ENCODE peak calls at places on chromosomes 1 and 21, in six cellular contexts. Z is heart left ventricle; D is ovary; G is colonic mucosa; A is CD8-positive, alpha-beta T cell; H is left ventricle myocardium inferior. V is an unnamed sample.

GRCh38 chr1:193270996-193271395 is 84.6 kb upstream of the B3GALT2 start:
- DNase-seq in Z (no peak), D (no peak), G (no peak), A (no peak), H (no peak), V (peak)

GRCh38 chr1:110455151-110455550 is 4.2 kb downstream of the PROK1 start:
- DNase-seq in Z (no peak), D (no peak), G (no peak), A (no peak), H (no peak), V (no peak)

GRCh38 chr1:196196486-196196885 is 411.8 kb downstream of the KCNT2 start:
- DNase-seq in Z (no peak), D (no peak), G (no peak), A (no peak), H (no peak), V (no peak)

GRCh38 chr1:201013991-201014815 is 9.3 kb downstream of the KIF21B start:
- DNase-seq in Z (no peak), D (no peak), G (no peak), A (no peak), H (no peak), V (no peak)

GRCh38 chr1:3074297-3074741 is 5.3 kb downstream of the PRDM16 start:
- DNase-seq in Z (no peak), D (no peak), G (no peak), A (no peak), H (no peak), V (no peak)

GRCh38 chr1:53541263-53541625 is 82.0 kb downstream of the DMRTB1 start:
- DNase-seq in Z (peak), D (no peak), G (no peak), A (peak), H (no peak), V (no peak)

GRCh38 chr1:240602189-240602588 is 9.8 kb downstream of the GREM2 start:
- DNase-seq in Z (no peak), D (no peak), G (no peak), A (no peak), H (no peak), V (peak)

GRCh38 chr1:89945852-89946476 is 48.9 kb upstream of the ZNF326 start:
- DNase-seq in Z (no peak), D (no peak), G (no peak), A (no peak), H (no peak), V (no peak)

GRCh38 chr1:25875154-25875855 is at the start of gene PAQR7:
- DNase-seq in Z (peak), D (peak), G (peak), A (peak), H (peak), V (peak)

GRCh38 chr21:39003982-39004775 is 179.1 kb downstream of the PSMG1 start:
- DNase-seq in Z (no peak), D (peak), G (no peak), A (no peak), H (no peak), V (peak)

GRCh38 chr1:21937372-21938121 is 437 bp upstream of the HSPG2 start:
- DNase-seq in Z (peak), D (peak), G (peak), A (peak), H (peak), V (peak)

GRCh38 chr1:158067651-158068050 is 74.2 kb downstream of the KIRREL1 start:
- DNase-seq in Z (no peak), D (no peak), G (peak), A (no peak), H (no peak), V (peak)

GRCh38 chr1:58447891-58448290 is 98.6 kb downstream of the OMA1 start:
- DNase-seq in Z (no peak), D (no peak), G (no peak), A (no peak), H (no peak), V (no peak)

GRCh38 chr1:93238425-93238824 is 57.9 kb downstream of the CCDC18 start:
- DNase-seq in Z (no peak), D (no peak), G (no peak), A (no peak), H (no peak), V (no peak)

GRCh38 chr21:29155118-29155932 is 24.9 kb downstream of the MAP3K7CL start:
- DNase-seq in Z (peak), D (peak), G (no peak), A (no peak), H (peak), V (peak)

GRCh38 chr1:1348420-1349255 is 580 bp downstream of the DVL1 start:
- DNase-seq in Z (no peak), D (peak), G (no peak), A (no peak), H (no peak), V (peak)

GRCh38 chr1:9805006-9805526 is 18.7 kb downstream of the CLSTN1 start:
- DNase-seq in Z (no peak), D (no peak), G (no peak), A (no peak), H (no peak), V (no peak)

GRCh38 chr1:86704972-86705632 is 726 bp downstream of the SH3GLB1 start:
- DNase-seq in Z (peak), D (peak), G (peak), A (peak), H (peak), V (peak)

GRCh38 chr1:1242461-1243080 is 4.0 kb downstream of the C1QTNF12 start:
- DNase-seq in Z (no peak), D (no peak), G (no peak), A (no peak), H (no peak), V (no peak)

GRCh38 chr1:11740258-11741192 is 4.6 kb downstream of the AGTRAP start:
- DNase-seq in Z (no peak), D (no peak), G (no peak), A (no peak), H (no peak), V (no peak)

GRCh38 chr1:55720243-55720642 is 505.1 kb upstream of the USP24 start:
- DNase-seq in Z (peak), D (peak), G (peak), A (no peak), H (peak), V (peak)

GRCh38 chr1:156754219-156754618 is 2.7 kb upstream of the HDGF start:
- DNase-seq in Z (no peak), D (no peak), G (no peak), A (no peak), H (no peak), V (no peak)

GRCh38 chr1:65791860-65792670 is 630 bp upstream of the PDE4B start:
- DNase-seq in Z (peak), D (no peak), G (no peak), A (no peak), H (peak), V (no peak)

GRCh38 chr1:246052603-246053002 is 454.5 kb downstream of the SMYD3 start:
- DNase-seq in Z (no peak), D (no peak), G (no peak), A (no peak), H (no peak), V (no peak)

GRCh38 chr1:45200906-45201500 is 5.4 kb downstream of the ZSWIM5 start:
- DNase-seq in Z (no peak), D (no peak), G (no peak), A (no peak), H (no peak), V (no peak)

GRCh38 chr1:78223417-78224215 is 177.8 kb downstream of the GIPC2 start:
- DNase-seq in Z (no peak), D (no peak), G (no peak), A (no peak), H (no peak), V (peak)

GRCh38 chr21:25657140-25657539 is 18.1 kb downstream of the JAM2 start:
- DNase-seq in Z (no peak), D (no peak), G (no peak), A (no peak), H (no peak), V (no peak)

GRCh38 chr1:158509471-158510161 is 37.6 kb downstream of the OR10R2 start:
- DNase-seq in Z (no peak), D (no peak), G (no peak), A (no peak), H (no peak), V (peak)

GRCh38 chr1:16078925-16079656 is 5.6 kb upstream of the FAM131C start:
- DNase-seq in Z (peak), D (peak), G (peak), A (peak), H (peak), V (peak)
- TF ChIP-seq CTCF in Z (peak), D (peak), G (peak), A (peak), H (peak), V (peak)

GRCh38 chr1:15799928-15800835 is 7.3 kb downstream of the UQCRHL start:
- DNase-seq in Z (no peak), D (no peak), G (peak), A (no peak), H (no peak), V (peak)

GRCh38 chr1:15796086-15796462 is 11.4 kb downstream of the UQCRHL start:
- DNase-seq in Z (no peak), D (no peak), G (no peak), A (no peak), H (no peak), V (no peak)

GRCh38 chr1:15802234-15802965 is 5.0 kb downstream of the UQCRHL start:
- DNase-seq in Z (no peak), D (no peak), G (no peak), A (no peak), H (no peak), V (peak)

GRCh38 chr1:15797614-15798390 is 9.6 kb downstream of the UQCRHL start:
- DNase-seq in Z (no peak), D (no peak), G (peak), A (no peak), H (no peak), V (no peak)

GRCh38 chr1:15799004-15799867 is 8.2 kb downstream of the UQCRHL start:
- DNase-seq in Z (no peak), D (peak), G (no peak), A (no peak), H (peak), V (peak)
- H3K4me3 ChIP-seq in Z (no peak), D (no peak), G (no peak), A (no peak), H (no peak), V (no peak)

GRCh38 chr1:162302660-162303344 is 73.9 kb downstream of the SPATA46 start:
- DNase-seq in Z (no peak), D (no peak), G (no peak), A (no peak), H (no peak), V (peak)

GRCh38 chr1:162301696-162302095 is 75.0 kb downstream of the SPATA46 start:
- DNase-seq in Z (no peak), D (no peak), G (no peak), A (no peak), H (no peak), V (no peak)

GRCh38 chr1:162302246-162302645 is 74.4 kb downstream of the SPATA46 start:
- DNase-seq in Z (no peak), D (no peak), G (no peak), A (no peak), H (no peak), V (peak)

GRCh38 chr1:162305969-162306368 is 70.7 kb downstream of the SPATA46 start:
- DNase-seq in Z (no peak), D (no peak), G (no peak), A (no peak), H (no peak), V (peak)

DNA sequence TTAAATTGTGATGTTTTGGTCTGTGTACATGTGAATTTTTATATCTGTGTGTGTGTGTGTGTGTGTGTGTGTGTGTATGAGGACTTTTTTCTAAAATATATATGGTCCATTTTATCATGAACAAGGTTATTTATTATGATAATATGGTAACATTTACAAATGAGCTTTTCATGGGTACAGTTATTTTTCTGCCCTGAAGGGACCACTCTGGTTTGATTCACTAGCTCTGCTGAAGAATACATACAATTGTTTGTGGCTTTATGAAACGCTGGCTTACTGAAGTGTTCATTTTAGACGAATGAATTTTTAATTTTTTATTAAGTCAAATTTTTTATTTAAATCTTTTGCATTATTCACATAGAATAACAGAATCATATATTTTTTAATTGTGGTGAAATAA is 71.9 kb downstream of the SPATA46 start:
- DNase-seq in Z (no peak), D (no peak), G (no peak), A (no peak), H (no peak), V (no peak)
- TF ChIP-seq CTCF in Z (no peak), D (no peak), G (no peak), A (no peak), H (no peak), V (no peak)

GRCh38 chr21:34883501-34884271 is 165.4 kb downstream of the RUNX1 start:
- DNase-seq in Z (no peak), D (no peak), G (no peak), A (no peak), H (no peak), V (no peak)
- H3K4me3 ChIP-seq in Z (peak), D (no peak), G (no peak), A (no peak), H (peak), V (peak)

DNA sequence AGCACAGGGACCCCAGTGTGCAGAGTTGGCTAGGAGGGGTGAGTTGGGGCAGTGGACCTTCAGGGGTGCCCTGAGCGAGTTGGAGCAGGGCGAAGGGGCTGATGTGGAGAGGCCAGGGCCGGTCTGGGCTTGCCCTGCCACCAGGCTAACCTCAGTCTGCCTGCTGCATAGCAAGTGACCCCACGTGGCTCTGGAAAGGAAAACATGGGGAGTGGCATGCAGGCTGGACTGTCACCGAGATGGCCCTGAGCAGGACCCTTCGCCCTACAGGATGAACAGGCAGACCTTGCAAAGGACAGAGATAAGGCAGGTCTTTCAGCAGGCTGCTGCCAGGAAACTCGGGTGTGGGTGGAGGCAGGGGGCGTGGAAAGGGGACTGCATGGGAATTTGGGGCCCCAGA is 51.5 kb downstream of the FOXO6 start:
- DNase-seq in Z (no peak), D (no peak), G (no peak), A (no peak), H (no peak), V (no peak)
- TF ChIP-seq CTCF in Z (no peak), D (no peak), G (no peak), A (no peak), H (peak), V (no peak)

GRCh38 chr1:94919241-94920030 is 7.5 kb downstream of the CNN3 start:
- DNase-seq in Z (no peak), D (no peak), G (peak), A (no peak), H (no peak), V (no peak)
- H3K4me3 ChIP-seq in Z (no peak), D (no peak), G (no peak), A (no peak), H (peak), V (no peak)

DNA sequence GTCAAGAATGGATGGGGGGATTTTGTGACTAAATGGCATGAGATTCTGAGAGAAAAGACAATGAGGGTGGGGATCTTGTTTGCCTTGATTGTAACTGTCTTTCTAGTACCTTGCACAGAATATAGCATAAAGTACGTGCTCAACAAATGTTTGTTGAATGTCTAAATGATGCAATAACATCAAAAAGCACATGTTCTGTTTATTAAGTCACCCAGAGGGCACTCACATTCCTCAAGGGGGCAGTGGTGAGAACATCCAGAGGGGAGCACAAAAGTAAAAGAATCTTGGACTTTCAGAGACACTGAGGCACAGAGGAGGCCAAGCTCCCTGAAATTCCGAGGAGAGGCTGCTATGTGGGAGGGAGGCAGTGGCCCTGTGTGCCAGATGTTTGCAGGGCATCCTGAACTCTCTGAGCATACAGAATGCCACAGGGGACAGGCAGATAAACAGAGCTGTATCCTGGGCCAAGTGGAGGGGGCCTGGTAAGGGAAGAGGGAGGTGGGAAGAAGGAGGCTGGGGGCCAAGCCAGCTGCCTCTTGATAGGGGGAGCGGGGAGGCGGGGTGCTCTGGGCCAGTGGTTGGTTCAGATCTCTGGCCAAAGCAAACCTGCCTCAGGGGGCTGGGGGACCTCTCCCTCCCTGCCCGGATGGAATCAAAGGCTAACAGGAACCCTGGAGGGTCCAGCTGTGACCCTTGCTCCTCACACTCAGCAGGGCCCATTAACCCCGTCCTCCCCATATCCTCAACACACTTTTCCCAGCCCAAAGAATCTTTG is 6.5 kb upstream of the ATP1A2 start:
- DNase-seq in Z (no peak), D (no peak), G (no peak), A (peak), H (no peak), V (peak)
- TF ChIP-seq CTCF in Z (peak), D (no peak), G (peak), A (peak), H (peak), V (peak)

GRCh38 chr1:87806377-87807094 is 477.9 kb downstream of the LMO4 start:
- DNase-seq in Z (no peak), D (no peak), G (no peak), A (no peak), H (no peak), V (no peak)
- H3K4me3 ChIP-seq in Z (no peak), D (no peak), G (no peak), A (no peak), H (no peak), V (peak)

GRCh38 chr21:32888971-32889370 is 117.4 kb upstream of the PAXBP1 start:
- DNase-seq in Z (no peak), D (no peak), G (no peak), A (no peak), H (no peak), V (no peak)

GRCh38 chr21:32881458-32881857 is 109.9 kb upstream of the PAXBP1 start:
- DNase-seq in Z (no peak), D (no peak), G (no peak), A (no peak), H (no peak), V (no peak)

GRCh38 chr21:32887026-32887425 is 115.5 kb upstream of the PAXBP1 start:
- DNase-seq in Z (no peak), D (no peak), G (no peak), A (no peak), H (no peak), V (no peak)

GRCh38 chr21:32886339-32886738 is 114.8 kb upstream of the PAXBP1 start:
- DNase-seq in Z (no peak), D (no peak), G (no peak), A (peak), H (no peak), V (peak)

DNA sequence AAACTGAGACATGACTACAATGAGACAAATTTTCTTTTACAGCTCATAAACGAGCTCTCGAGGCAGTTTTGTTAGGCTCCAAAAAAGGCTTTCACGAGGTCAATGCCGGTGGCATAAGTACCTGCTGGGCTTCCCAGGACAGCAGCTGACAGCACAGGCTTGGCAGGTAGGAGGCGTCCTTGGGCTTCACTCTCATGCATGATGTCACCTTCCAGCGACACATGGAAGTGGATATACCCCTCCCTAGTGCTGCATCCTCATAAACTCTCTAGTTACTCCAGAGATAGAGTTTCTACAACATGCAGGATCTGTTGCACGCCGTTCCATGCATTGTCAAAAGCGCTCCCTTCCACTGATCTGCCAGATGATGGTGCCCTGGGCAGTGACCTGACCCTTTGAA is 112.5 kb upstream of the PAXBP1 start:
- DNase-seq in Z (no peak), D (no peak), G (no peak), A (no peak), H (no peak), V (no peak)
- TF ChIP-seq CTCF in Z (no peak), D (no peak), G (no peak), A (no peak), H (no peak), V (no peak)

V was measured in fibroblast of the aortic adventitia.